ENCODE peak calls at places on chromosomes 11 and 22, in five cellular contexts. D is stimulated activated CD4-positive, alpha-beta T cell treated with anti-CD3 and anti-CD28 coated beads, Interleukin-15, amount 100 ng/mL, for 1 hour; L is GM10248; B is fibroblast of pulmonary artery; U is neuronal stem cell. N is an unnamed sample.

GRCh38 chr11:130159657-130160459 is at the start of gene ST14:
- DNase-seq in D (no peak), L (peak), B (no peak), U (no peak), N (no peak)

GRCh38 chr22:29306175-29306829 is at the start of gene GAS2L1:
- DNase-seq in D (no peak), L (peak), B (peak), U (peak), N (peak)

GRCh38 chr11:127238321-127238720 is 237.8 kb upstream of the KIRREL3 start:
- DNase-seq in D (no peak), L (no peak), B (no peak), U (no peak), N (no peak)

GRCh38 chr11:65945941-65946558 is 770 bp downstream of the TSGA10IP start:
- DNase-seq in D (no peak), L (no peak), B (no peak), U (no peak), N (no peak)

GRCh38 chr11:2797741-2798361 is 87.7 kb downstream of the CDKN1C start:
- DNase-seq in D (no peak), L (no peak), B (no peak), U (no peak), N (no peak)

GRCh38 chr11:59158206-59159068 is 13.5 kb upstream of the DTX4 start:
- DNase-seq in D (peak), L (peak), B (peak), U (no peak), N (peak)

GRCh38 chr11:69066122-69067112 is 17.7 kb downstream of the TPCN2 start:
- DNase-seq in D (no peak), L (no peak), B (no peak), U (no peak), N (no peak)

GRCh38 chr11:130163346-130164220 is 4.0 kb downstream of the ST14 start:
- DNase-seq in D (no peak), L (no peak), B (no peak), U (no peak), N (no peak)

GRCh38 chr22:44669725-44670027 is 32.3 kb upstream of the PRR5 start:
- DNase-seq in D (no peak), L (no peak), B (peak), U (no peak), N (no peak)

GRCh38 chr11:103927535-103927934 is 108.9 kb upstream of the DDI1 start:
- DNase-seq in D (no peak), L (no peak), B (peak), U (no peak), N (no peak)

GRCh38 chr11:9550209-9550628 is 23.3 kb upstream of the WEE1 start:
- DNase-seq in D (no peak), L (no peak), B (no peak), U (no peak), N (no peak)

GRCh38 chr22:23751441-23751996 is 607 bp upstream of the ZNF70 start:
- DNase-seq in D (no peak), L (no peak), B (no peak), U (no peak), N (no peak)

N was measured in NCI-H1930.